ENCODE peak calls at places on chromosomes 12 and 14, in five cellular contexts. R, N, P, K and I are unnamed samples.

GRCh38 chr12:131044760-131045381 is 91.2 kb downstream of the ADGRD1 start:
- DNase-seq in K (no peak), P (peak), R (no peak), N (no peak), I (no peak)

GRCh38 chr12:116931665-116932064 is 20.9 kb downstream of the FBXW8 start:
- DNase-seq in K (no peak), R (no peak), P (no peak), N (no peak), I (no peak)

GRCh38 chr14:54686219-54686870 is 119.4 kb downstream of the SAMD4A start:
- DNase-seq in N (no peak), P (no peak), K (no peak), R (peak), I (no peak)

GRCh38 chr14:36429692-36430091 is 90.3 kb downstream of the NKX2-1 start:
- DNase-seq in P (no peak), K (no peak), R (no peak), N (no peak), I (no peak)

GRCh38 chr12:109762071-109762672 is 48.5 kb downstream of the FAM222A start:
- DNase-seq in R (no peak), N (no peak), P (peak), K (no peak), I (no peak)

GRCh38 chr12:211639-212382 is 2.1 kb downstream of the SLC6A12 start:
- DNase-seq in R (no peak), P (no peak), N (no peak), K (no peak), I (no peak)

GRCh38 chr14:76489667-76490066 is 113.7 kb downstream of the ESRRB start:
- DNase-seq in R (no peak), P (no peak), N (no peak), K (no peak), I (no peak)

GRCh38 chr12:1435456-1435855 is 158.9 kb downstream of the FBXL14 start:
- DNase-seq in R (no peak), N (no peak), P (no peak), K (no peak), I (no peak)

GRCh38 chr12:27733052-27733656 is 22.5 kb downstream of the MRPS35 start:
- DNase-seq in P (no peak), R (peak), N (no peak), K (no peak), I (no peak)

GRCh38 chr12:100251917-100252316 is 15.0 kb downstream of the DEPDC4 start:
- DNase-seq in N (no peak), K (no peak), R (no peak), P (no peak), I (no peak)

GRCh38 chr12:82625523-82625922 is 61.2 kb upstream of the TMTC2 start:
- DNase-seq in K (no peak), R (no peak), N (no peak), P (no peak), I (no peak)

GRCh38 chr12:8698132-8698829 is 490 bp downstream of the RIMKLB start:
- DNase-seq in N (peak), P (peak), K (peak), R (peak), I (peak)

GRCh38 chr14:76775695-76776305 is 14.5 kb downstream of the VASH1 start:
- DNase-seq in R (no peak), N (no peak), P (no peak), K (no peak), I (no peak)